ENCODE peak calls at places on chromosomes 1 and 21, in nine cellular contexts. D is RPMI7951; P is heart left ventricle; K is head of caudate nucleus; L is Kasumi-1; J is uterus; T is hepatocyte; C is stimulated activated CD4-positive, alpha-beta T cell treated with anti-CD3 and anti-CD28 coated beads, Interleukin-4, amount 100 ng/mL, for 48 hours; A is sigmoid colon. H is an unnamed sample.

GRCh38 chr1:168763031-168763430 is 34.0 kb upstream of the DPT start:
- DNase-seq in D (no peak), L (no peak), T (no peak), P (no peak), A (no peak), C (peak; percentile 2), K (no peak), J (no peak), H (no peak)

GRCh38 chr1:11730429-11730861 is 5.5 kb upstream of the AGTRAP start:
- DNase-seq in P (no peak), L (peak; percentile 97), C (no peak), K (peak; percentile 17), T (no peak), J (peak; percentile 42), D (peak; percentile 46), A (no peak), H (no peak)

GRCh38 chr1:220881918-220882891 is 3.0 kb downstream of the HLX start:
- DNase-seq in L (peak; percentile 75), K (no peak), A (peak; percentile 92), T (no peak), J (peak; percentile 24), D (no peak), C (no peak), P (peak; percentile 65), H (no peak)

GRCh38 chr1:17538428-17539130 is 919 bp upstream of the ARHGEF10L start:
- DNase-seq in D (peak; percentile 54), P (peak; percentile 48), C (no peak), L (no peak), A (peak; percentile 79), J (peak; percentile 56), K (peak; percentile 17), T (peak; percentile 82), H (no peak)

GRCh38 chr1:212557739-212558664 is 50.6 kb upstream of the ATF3 start:
- DNase-seq in K (peak; percentile 55), C (peak; percentile 18), L (no peak), J (peak; percentile 56), D (peak; percentile 37), P (peak; percentile 72), A (peak; percentile 80), T (peak; percentile 70), H (peak; percentile 64)

GRCh38 chr1:15847100-15847892 is at the start of gene SPEN:
- DNase-seq in J (peak; percentile 96), D (peak; percentile 97), K (peak; percentile 98), T (peak; percentile 99), A (peak; percentile 99), P (peak; percentile 99), C (peak; percentile 94), L (peak; percentile 93), H (peak; percentile 97)

GRCh38 chr21:26811031-26811430 is 34.2 kb downstream of the ADAMTS1 start:
- DNase-seq in P (no peak), L (no peak), J (no peak), C (no peak), K (no peak), T (no peak), D (peak; percentile 45), A (no peak), H (no peak)

GRCh38 chr1:27959792-27960603 is at the start of gene XKR8:
- DNase-seq in A (peak; percentile 87), T (peak; percentile 90), K (peak; percentile 70), J (peak; percentile 68), D (peak; percentile 22), C (peak; percentile 67), P (peak; percentile 88), L (peak; percentile 68), H (peak; percentile 79)

GRCh38 chr1:16462773-16463330 is 22.3 kb downstream of the NECAP2 start:
- DNase-seq in D (no peak), K (no peak), A (peak; percentile 13), T (no peak), L (no peak), C (no peak), J (no peak), P (no peak), H (no peak)

GRCh38 chr1:62241357-62242131 is 46.9 kb downstream of the L1TD1 start:
- DNase-seq in J (no peak), L (no peak), D (no peak), T (no peak), C (no peak), K (no peak), A (no peak), P (peak; percentile 44), H (no peak)

GRCh38 chr1:31881698-31882000 is 56.5 kb downstream of the PTP4A2 start:
- DNase-seq in A (no peak), L (no peak), D (no peak), K (no peak), C (no peak), J (no peak), P (no peak), T (peak; percentile 54), H (no peak)

GRCh38 chr1:176752505-176752904 is 289.5 kb downstream of the PAPPA2 start:
- DNase-seq in P (no peak), D (no peak), K (no peak), J (no peak), C (no peak), T (no peak), A (no peak), L (no peak), H (no peak)

GRCh38 chr1:190205713-190206112 is 272.0 kb downstream of the BRINP3 start:
- DNase-seq in K (no peak), P (no peak), C (no peak), T (no peak), A (no peak), J (no peak), D (no peak), L (no peak), H (no peak)

GRCh38 chr1:15820478-15820877 is 13.0 kb upstream of the UQCRHL start:
- DNase-seq in L (no peak), P (no peak), T (no peak), A (no peak), D (peak; percentile 41), C (no peak), J (no peak), K (no peak), H (no peak)

GRCh38 chr1:40897499-40897898 is 35.3 kb upstream of the CITED4 start:
- DNase-seq in P (no peak), K (no peak), C (no peak), T (no peak), D (peak; percentile 33), A (no peak), L (no peak), J (no peak), H (no peak)

GRCh38 chr1:51423098-51423821 is 92.9 kb upstream of the TTC39A start:
- DNase-seq in K (no peak), D (no peak), T (no peak), C (no peak), L (peak; percentile 19), A (no peak), P (peak; percentile 49), J (no peak), H (no peak)

GRCh38 chr1:241419986-241420385 is 63.0 kb upstream of the RGS7 start:
- DNase-seq in P (no peak), C (no peak), L (no peak), J (no peak), K (no peak), T (no peak), D (no peak), A (no peak), H (no peak)

GRCh38 chr1:3735683-3736070 is 16.6 kb upstream of the CCDC27 start:
- DNase-seq in D (no peak), T (no peak), L (no peak), C (no peak), A (no peak), P (no peak), K (no peak), J (no peak), H (no peak)

GRCh38 chr1:163870666-163871065 is 548.9 kb downstream of the NUF2 start:
- DNase-seq in A (no peak), D (peak; percentile 1), C (no peak), J (no peak), P (no peak), L (no peak), K (no peak), T (no peak), H (no peak)

GRCh38 chr1:116130376-116130775 is 19.2 kb downstream of the MAB21L3 start:
- DNase-seq in J (no peak), D (no peak), K (no peak), T (no peak), A (no peak), C (no peak), L (no peak), P (no peak), H (no peak)

GRCh38 chr21:31557956-31558838 is 101.3 kb upstream of the SOD1 start:
- DNase-seq in J (no peak), L (no peak), P (no peak), K (peak; percentile 66), A (no peak), C (peak; percentile 12), D (no peak), T (peak; percentile 64), H (peak; percentile 44)

GRCh38 chr1:7478797-7479499 is 292.1 kb upstream of the VAMP3 start:
- DNase-seq in D (peak; percentile 85), T (peak; percentile 80), L (no peak), P (peak; percentile 91), A (peak; percentile 94), K (peak; percentile 65), J (no peak), C (no peak), H (peak; percentile 57)

GRCh38 chr1:27602510-27603319 is 1.2 kb downstream of the AHDC1 start:
- DNase-seq in A (peak; percentile 88), P (peak; percentile 76), L (no peak), K (peak; percentile 50), T (peak; percentile 82), C (no peak), D (no peak), J (peak; percentile 75), H (no peak)

GRCh38 chr1:68704800-68705443 is 208.0 kb upstream of the DEPDC1 start:
- DNase-seq in L (no peak), C (no peak), J (no peak), P (no peak), T (no peak), D (no peak), A (no peak), K (no peak), H (no peak)

GRCh38 chr1:9840176-9840575 is 16.4 kb upstream of the CLSTN1 start:
- DNase-seq in K (no peak), A (peak; percentile 24), T (no peak), L (no peak), J (no peak), C (no peak), D (no peak), P (no peak), H (no peak)

GRCh38 chr1:159088050-159088449 is 11.5 kb upstream of the AIM2 start:
- DNase-seq in P (no peak), D (peak; percentile 95), T (no peak), C (no peak), J (no peak), A (no peak), K (no peak), L (peak; percentile 78), H (no peak)

GRCh38 chr1:201649776-201650607 is 111.1 kb downstream of the NAV1 start:
- DNase-seq in K (peak; percentile 85), C (no peak), P (peak; percentile 93), A (peak; percentile 93), D (peak; percentile 71), J (peak; percentile 83), T (peak; percentile 88), L (no peak), H (peak; percentile 93)

GRCh38 chr1:77469311-77469710 is 187.5 kb downstream of the AK5 start:
- DNase-seq in K (no peak), T (no peak), D (no peak), P (no peak), J (no peak), C (no peak), L (no peak), A (no peak), H (no peak)

GRCh38 chr1:215277537-215277936 is 195.0 kb downstream of the KCNK2 start:
- DNase-seq in A (no peak), J (no peak), D (peak; percentile 71), T (no peak), L (no peak), P (no peak), C (no peak), K (no peak), H (no peak)

GRCh38 chr1:224542783-224543440 is 73.2 kb upstream of the CNIH3 start:
- DNase-seq in K (no peak), T (peak; percentile 61), D (peak; percentile 100), L (peak; percentile 96), P (no peak), J (no peak), A (no peak), C (no peak), H (no peak)

GRCh38 chr1:112929979-112930378 is 26.0 kb downstream of the SLC16A1 start:
- DNase-seq in D (no peak), J (no peak), T (no peak), P (no peak), C (no peak), K (no peak), A (no peak), L (no peak), H (no peak)